ENCODE peak calls at places on chromosomes 7 and 10, in four cellular contexts. I is CD8-positive, alpha-beta T cell; H is bronchial epithelial cell; W is mesothelial cell of epicardium. Z is an unnamed sample.

GRCh38 chr7:158275711-158276413 is 311.8 kb downstream of the PTPRN2 start:
- DNase-seq in I (no peak), H (no peak), W (no peak), Z (peak)

GRCh38 chr7:79461660-79462059 is 8.2 kb upstream of the MAGI2 start:
- DNase-seq in I (no peak), H (peak), W (no peak), Z (no peak)

GRCh38 chr7:138477581-138477980 is 17.5 kb downstream of the TRIM24 start:
- DNase-seq in I (no peak), H (no peak), W (no peak), Z (no peak)

GRCh38 chr7:79608005-79608404 is 154.5 kb upstream of the MAGI2 start:
- DNase-seq in I (no peak), H (no peak), W (no peak), Z (no peak)

GRCh38 chr10:21754410-21755011 is 220.5 kb downstream of the MLLT10 start:
- DNase-seq in I (no peak), H (no peak), W (no peak), Z (no peak)

GRCh38 chr10:91788527-91788926 is 9.7 kb upstream of the TNKS2 start:
- DNase-seq in I (no peak), H (peak), W (no peak), Z (no peak)

GRCh38 chr10:105063796-105064195 is 422.7 kb downstream of the SORCS3 start:
- DNase-seq in I (no peak), H (peak), W (no peak), Z (no peak)

GRCh38 chr7:118045629-118046028 is 138.3 kb upstream of the LSM8 start:
- DNase-seq in I (no peak), H (no peak), W (no peak), Z (no peak)

GRCh38 chr7:121084748-121085336 is 96.3 kb downstream of the CPED1 start:
- DNase-seq in I (no peak), H (peak), W (no peak), Z (no peak)

GRCh38 chr7:41333506-41333905 is 369.4 kb downstream of the INHBA start:
- DNase-seq in I (no peak), H (no peak), W (no peak), Z (no peak)

GRCh38 chr10:113007343-113007771 is 57.3 kb downstream of the TCF7L2 start:
- DNase-seq in I (peak), H (no peak), W (no peak), Z (no peak)

GRCh38 chr7:158779061-158779992 is 50.0 kb downstream of the ESYT2 start:
- DNase-seq in I (no peak), H (no peak), W (no peak), Z (no peak)

GRCh38 chr7:105932835-105933477 is 30.1 kb upstream of the CDHR3 start:
- DNase-seq in I (no peak), H (peak), W (no peak), Z (no peak)

GRCh38 chr10:64598604-64599003 is 1077.4 kb downstream of the REEP3 start:
- DNase-seq in I (no peak), H (no peak), W (no peak), Z (no peak)

GRCh38 chr10:118439824-118440223 is 97.7 kb upstream of the FAM204A start:
- DNase-seq in I (no peak), H (no peak), W (no peak), Z (no peak)

GRCh38 chr7:70294512-70294911 is 696.2 kb downstream of the AUTS2 start:
- DNase-seq in I (no peak), H (no peak), W (no peak), Z (no peak)

GRCh38 chr7:127588019-127588696 is at the start of gene ARF5:
- DNase-seq in I (peak), H (peak), W (peak), Z (peak)

GRCh38 chr7:70556761-70557160 is 575.2 kb upstream of the GALNT17 start:
- DNase-seq in I (no peak), H (no peak), W (no peak), Z (no peak)

GRCh38 chr7:22372863-22373262 is 15.9 kb upstream of the RAPGEF5 start:
- DNase-seq in I (no peak), H (peak), W (no peak), Z (no peak)

GRCh38 chr7:132161231-132161915 is 414.9 kb downstream of the PLXNA4 start:
- DNase-seq in I (no peak), H (no peak), W (peak), Z (no peak)

GRCh38 chr10:69428138-69428537 is 11.4 kb upstream of the TACR2 start:
- DNase-seq in I (no peak), H (no peak), W (no peak), Z (no peak)

GRCh38 chr10:124683816-124684215 is 60.4 kb downstream of the FAM53B start:
- DNase-seq in I (no peak), H (no peak), W (no peak), Z (peak)

GRCh38 chr7:33196194-33196593 is 66.8 kb downstream of the BBS9 start:
- DNase-seq in I (no peak), H (no peak), W (no peak), Z (no peak)

GRCh38 chr7:141221007-141221612 is 147.2 kb downstream of the TMEM178B start:
- DNase-seq in I (no peak), H (no peak), W (no peak), Z (no peak)

GRCh38 chr10:103916901-103917300 is 1.1 kb downstream of the STN1 start:
- DNase-seq in I (no peak), H (peak), W (no peak), Z (no peak)

GRCh38 chr7:88664630-88665233 is 94.8 kb upstream of the ZNF804B start:
- DNase-seq in I (no peak), H (peak), W (no peak), Z (no peak)

GRCh38 chr7:28855538-28856217 is 102.5 kb downstream of the TRIL start:
- DNase-seq in I (no peak), H (peak), W (no peak), Z (no peak)

GRCh38 chr7:23222439-23223045 is 24.0 kb upstream of the GPNMB start:
- DNase-seq in I (no peak), H (no peak), W (no peak), Z (no peak)

GRCh38 chr7:137760111-137760510 is 86.7 kb downstream of the DGKI start:
- DNase-seq in I (no peak), H (no peak), W (no peak), Z (no peak)

GRCh38 chr10:4370376-4370775 is 455.6 kb upstream of the AKR1E2 start:
- DNase-seq in I (no peak), H (no peak), W (no peak), Z (no peak)

GRCh38 chr10:36349445-36350063 is 707.5 kb upstream of the FZD8 start:
- DNase-seq in I (no peak), H (peak), W (peak), Z (no peak)

GRCh38 chr10:79144341-79145173 is 75.8 kb downstream of the ZMIZ1 start:
- DNase-seq in I (no peak), H (no peak), W (no peak), Z (no peak)

GRCh38 chr7:21371371-21371770 is 56.5 kb upstream of the SP4 start:
- DNase-seq in I (no peak), H (no peak), W (no peak), Z (no peak)

GRCh38 chr7:142784096-142784495 is 13.3 kb downstream of the PRSS2 start:
- DNase-seq in I (no peak), H (no peak), W (no peak), Z (no peak)
- TF ChIP-seq CTCF in I (no peak), H (no peak), W (no peak), Z (no peak)

DNA sequence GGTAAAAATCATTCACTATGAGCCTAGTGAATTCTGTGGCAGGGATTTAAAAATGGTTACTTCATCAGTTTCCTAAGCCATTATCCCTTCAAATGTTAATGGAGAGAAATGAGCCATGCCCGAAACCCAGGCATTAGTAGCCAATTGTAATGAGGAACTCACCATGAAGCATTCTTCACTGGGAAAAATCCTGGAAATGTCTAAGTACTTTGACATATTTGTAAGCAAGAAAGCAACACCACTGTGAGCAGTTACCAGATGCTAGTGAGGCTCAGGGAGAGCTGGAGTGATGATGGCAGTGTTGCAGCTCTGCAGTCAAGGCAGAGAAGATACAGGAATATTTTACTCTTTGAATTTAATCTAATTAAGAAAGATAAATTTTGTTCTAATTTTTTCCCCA is 220.0 kb upstream of the MBL2 start:
- DNase-seq in I (no peak), H (no peak), W (no peak), Z (no peak)
- TF ChIP-seq CTCF in I (no peak), H (no peak), W (no peak), Z (no peak)

GRCh38 chr7:98294326-98294725 is 12.8 kb downstream of the BRI3 start:
- DNase-seq in I (no peak), H (no peak), W (no peak), Z (no peak)

GRCh38 chr7:98289333-98289875 is 7.9 kb downstream of the BRI3 start:
- DNase-seq in I (no peak), H (no peak), W (no peak), Z (no peak)

GRCh38 chr7:98293746-98294145 is 12.3 kb downstream of the BRI3 start:
- DNase-seq in I (no peak), H (no peak), W (no peak), Z (no peak)

GRCh38 chr7:98293265-98293664 is 11.8 kb downstream of the BRI3 start:
- DNase-seq in I (no peak), H (no peak), W (no peak), Z (no peak)

DNA sequence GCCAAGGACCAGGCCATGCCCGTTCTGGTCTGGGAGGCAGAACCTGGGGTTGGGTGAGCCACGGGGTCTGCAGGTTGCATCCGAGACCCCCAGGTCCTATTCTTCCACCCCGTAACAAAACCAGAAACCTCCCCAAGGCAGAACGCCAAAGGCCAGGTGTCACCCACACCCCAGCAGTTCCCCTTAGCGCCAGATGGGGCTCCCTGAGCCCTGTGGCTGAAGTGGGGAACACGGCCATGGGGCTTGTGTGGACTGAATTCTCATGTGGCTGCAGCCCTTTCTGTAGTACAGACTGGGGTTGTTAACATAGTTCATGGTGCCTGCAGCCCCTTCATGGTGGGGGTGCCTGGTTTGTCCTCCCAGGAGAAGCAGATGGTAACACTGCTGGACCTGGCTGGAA is 10.2 kb downstream of the BRI3 start:
- DNase-seq in I (no peak), H (no peak), W (no peak), Z (no peak)
- TF ChIP-seq CTCF in I (no peak), H (peak), W (no peak), Z (peak)

GRCh38 chr7:154859747-154860620 is 142.9 kb downstream of the PAXIP1 start:
- DNase-seq in I (no peak), H (no peak), W (no peak), Z (no peak)
- TF ChIP-seq CTCF in I (no peak), H (no peak), W (no peak), Z (no peak)

GRCh38 chr7:26538683-26539082 is 247.0 kb downstream of the SNX10 start:
- DNase-seq in I (no peak), H (no peak), W (no peak), Z (no peak)
- TF ChIP-seq CTCF in I (no peak), H (no peak), W (no peak), Z (no peak)

GRCh38 chr7:10474048-10474447 is 499.6 kb upstream of the PHF14 start:
- DNase-seq in I (no peak), H (peak), W (no peak), Z (no peak)

GRCh38 chr7:10476642-10477041 is 497.0 kb upstream of the PHF14 start:
- DNase-seq in I (no peak), H (no peak), W (no peak), Z (no peak)

GRCh38 chr7:10472115-10472514 is 501.6 kb upstream of the PHF14 start:
- DNase-seq in I (no peak), H (no peak), W (no peak), Z (no peak)

GRCh38 chr7:10473569-10473968 is 500.1 kb upstream of the PHF14 start:
- DNase-seq in I (no peak), H (no peak), W (no peak), Z (no peak)

DNA sequence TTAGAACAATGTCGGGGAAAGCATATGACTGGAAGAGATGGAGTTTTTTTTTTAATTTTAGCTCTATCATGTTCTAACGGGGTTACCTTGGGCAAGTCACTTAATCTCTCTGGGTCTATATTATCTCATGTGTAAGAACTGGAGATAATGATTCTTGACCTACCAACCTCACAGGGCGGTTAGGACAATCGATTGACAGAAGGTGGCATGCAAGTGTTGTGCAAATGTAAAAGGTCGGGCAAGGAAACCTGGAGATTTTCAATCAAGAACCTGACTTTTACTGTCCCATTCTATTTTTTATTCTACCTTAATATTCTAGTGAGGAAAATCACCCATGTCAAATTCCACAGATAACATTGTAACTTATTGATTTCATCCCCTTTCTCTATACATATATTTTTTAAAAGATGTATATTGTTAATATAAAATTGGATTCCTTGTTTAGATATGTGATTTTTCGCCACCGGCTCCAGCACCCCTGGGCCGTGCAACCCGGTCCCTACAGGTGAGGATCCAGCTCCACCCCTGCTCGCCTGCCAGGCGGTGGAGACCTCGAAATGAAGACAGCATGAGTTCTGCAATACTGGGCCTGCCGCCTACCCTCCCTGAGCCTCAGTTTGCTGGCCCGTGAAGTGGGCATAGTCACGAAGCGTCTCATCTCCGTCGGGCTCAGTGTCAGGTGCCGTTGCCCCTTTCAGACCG is 497.6 kb upstream of the PHF14 start:
- DNase-seq in I (no peak), H (no peak), W (no peak), Z (no peak)
- TF ChIP-seq CTCF in I (no peak), H (no peak), W (no peak), Z (no peak)

GRCh38 chr10:119725550-119726290 is at the start of gene INPP5F:
- DNase-seq in I (peak), H (peak), W (peak), Z (peak)
- TF ChIP-seq CTCF in I (no peak), H (peak), W (no peak), Z (peak)

GRCh38 chr10:28533571-28534304 is 820 bp downstream of the WAC start:
- DNase-seq in I (peak), H (peak), W (peak), Z (peak)

GRCh38 chr10:28533315-28533564 is 322 bp downstream of the WAC start:
- DNase-seq in I (no peak), H (no peak), W (no peak), Z (no peak)

GRCh38 chr10:28532223-28532508 is 752 bp upstream of the WAC start:
- DNase-seq in I (no peak), H (peak), W (no peak), Z (no peak)

GRCh38 chr10:28530751-28531150 is 2.2 kb upstream of the WAC start:
- DNase-seq in I (no peak), H (no peak), W (no peak), Z (no peak)

GRCh38 chr10:28532509-28533314 is at the start of gene WAC:
- DNase-seq in I (peak), H (peak), W (peak), Z (peak)
- TF ChIP-seq CTCF in I (no peak), H (no peak), W (no peak), Z (peak)

GRCh38 chr10:93784059-93784458 is 26.3 kb downstream of the LGI1 start:
- DNase-seq in I (no peak), H (no peak), W (no peak), Z (no peak)
- TF ChIP-seq CTCF in I (no peak), H (no peak), W (no peak), Z (no peak)

DNA sequence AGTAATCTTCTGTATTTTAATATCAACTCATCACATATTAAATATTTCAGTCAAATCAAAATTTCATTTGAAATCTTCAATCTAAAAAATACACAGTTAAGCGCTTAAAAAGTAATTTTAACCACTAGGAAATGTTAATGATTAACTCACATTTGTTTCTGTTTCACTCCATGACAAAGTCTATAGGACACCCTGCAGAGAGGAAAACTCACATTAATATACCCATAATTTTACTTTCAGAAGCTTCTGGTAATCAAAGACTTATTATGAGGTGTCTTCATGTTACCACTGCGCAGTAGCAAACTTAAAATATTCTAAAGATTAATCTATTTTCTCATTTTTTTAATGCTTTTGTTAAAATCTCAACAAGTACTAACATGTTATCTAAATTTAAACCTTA is 41.0 kb upstream of the ZNF518A start:
- DNase-seq in I (no peak), H (no peak), W (no peak), Z (no peak)
- TF ChIP-seq CTCF in I (no peak), H (no peak), W (no peak), Z (no peak)

Z was measured in CD14-positive monocyte.